ENCODE peak calls at places on chromosomes 2 and 18, in seven cellular contexts. U is heart left ventricle; E is stimulated activated CD8-positive, alpha-beta memory T cell treated with anti-CD3 and anti-CD28 coated beads, Interleukin-4, amount 100 ng/mL, for 48 hours; Y is stimulated activated CD4-positive, alpha-beta T cell treated with anti-CD3 and anti-CD28 coated beads, TNF-alpha, amount 100 ng/mL, for 1 hour; T is activated CD4-positive, alpha-beta T cell treated with anti-CD3 and anti-CD28 coated beads for 24 hours; W is kidney tubule cell; Z is RKO. V is an unnamed sample.
A peak's percentile ranks its signal among the peaks of the same experiment; 100 is the strongest.

GRCh38 chr2:238231251-238231793 is 8.5 kb downstream of the HES6 start:
- DNase-seq in U (peak; percentile 80), E (peak; percentile 83), Y (peak; percentile 47), T (peak; percentile 67), W (peak; percentile 63), Z (no peak), V (peak; percentile 74)

GRCh38 chr2:97779141-97779540 is 65.8 kb downstream of the ZAP70 start:
- DNase-seq in U (no peak), E (no peak), Y (no peak), T (no peak), W (no peak), Z (no peak), V (no peak)

GRCh38 chr18:48896875-48897511 is 53.8 kb downstream of the SMAD7 start:
- DNase-seq in U (peak; percentile 76), E (peak; percentile 63), Y (no peak), T (peak; percentile 9), W (peak; percentile 43), Z (no peak), V (peak; percentile 58)

GRCh38 chr18:59272971-59273935 is at the start of gene RAX:
- DNase-seq in U (no peak), E (peak; percentile 57), Y (no peak), T (no peak), W (peak; percentile 52), Z (no peak), V (no peak)

GRCh38 chr2:25303517-25304338 is 38.0 kb downstream of the DNMT3A start:
- DNase-seq in U (no peak), E (no peak), Y (no peak), T (no peak), W (no peak), Z (no peak), V (no peak)

GRCh38 chr2:208906330-208906729 is 499.7 kb downstream of the PTH2R start:
- DNase-seq in U (no peak), E (no peak), Y (no peak), T (no peak), W (no peak), Z (no peak), V (no peak)

GRCh38 chr2:240728361-240728760 is 36.7 kb downstream of the AQP12A start:
- DNase-seq in U (no peak), E (no peak), Y (no peak), T (no peak), W (no peak), Z (no peak), V (no peak)

GRCh38 chr2:54496920-54497319 is 40.8 kb downstream of the SPTBN1 start:
- DNase-seq in U (no peak), E (no peak), Y (no peak), T (no peak), W (no peak), Z (no peak), V (no peak)

V was measured in left ventricle myocardium inferior.